ENCODE peak calls at places on chromosomes 11 and 22, in nine cellular contexts. A is mammary epithelial cell; R is Peyer's patch; V is kidney; J is aorta; Z is CD8-positive, alpha-beta T cell; B is SK-N-MC; X is naive thymus-derived CD4-positive, alpha-beta T cell; L is DND-41. U is an unnamed sample.

GRCh38 chr11:32584921-32585320 is 1.3 kb downstream of the EIF3M start:
- DNase-seq in A (no peak), R (no peak), V (no peak), J (no peak), Z (no peak), B (no peak), X (no peak), L (no peak), U (no peak)

GRCh38 chr11:120125005-120125404 is 12.9 kb downstream of the TRIM29 start:
- DNase-seq in A (peak; percentile 87), R (peak; percentile 75), V (peak; percentile 84), J (peak; percentile 39), Z (no peak), B (no peak), X (no peak), L (no peak), U (no peak)

GRCh38 chr11:23236846-23237550 is 376.7 kb upstream of the CCDC179 start:
- DNase-seq in A (peak; percentile 46), R (no peak), V (no peak), J (no peak), Z (no peak), B (no peak), X (no peak), L (no peak), U (no peak)

GRCh38 chr11:116866774-116867455 is 29.5 kb upstream of the APOA1 start:
- DNase-seq in A (no peak), R (no peak), V (no peak), J (no peak), Z (no peak), B (no peak), X (no peak), L (no peak), U (no peak)

GRCh38 chr22:28582806-28583205 is 96.8 kb downstream of the TTC28 start:
- DNase-seq in A (peak; percentile 42), R (no peak), V (no peak), J (no peak), Z (no peak), B (no peak), X (no peak), L (no peak), U (no peak)

GRCh38 chr11:64876226-64876750 is 2.1 kb downstream of the EHD1 start:
- DNase-seq in A (no peak), R (no peak), V (peak; percentile 46), J (no peak), Z (no peak), B (no peak), X (no peak), L (no peak), U (no peak)

GRCh38 chr11:119359365-119360229 is 13.1 kb upstream of the MFRP start:
- DNase-seq in A (no peak), R (no peak), V (peak; percentile 61), J (peak; percentile 40), Z (no peak), B (no peak), X (no peak), L (no peak), U (no peak)

GRCh38 chr11:2776351-2777061 is 76.7 kb upstream of the KCNQ1OT1 start:
- DNase-seq in A (no peak), R (peak; percentile 42), V (peak; percentile 62), J (peak; percentile 43), Z (no peak), B (no peak), X (no peak), L (no peak), U (no peak)

GRCh38 chr22:48902983-48903650 is 924.6 kb downstream of the BRD1 start:
- DNase-seq in A (no peak), R (no peak), V (no peak), J (no peak), Z (no peak), B (no peak), X (no peak), L (no peak), U (no peak)
- H3K9me3 ChIP-seq in A (peaks cover 66% of the 10 kb centered on the region), R (no peaks in the 10 kb centered on the region), V (no peaks in the 10 kb centered on the region), J (no peaks in the 10 kb centered on the region), Z (no peaks in the 10 kb centered on the region), B (no peaks in the 10 kb centered on the region), X (no peaks in the 10 kb centered on the region), L (no peaks in the 10 kb centered on the region), U (no peaks in the 10 kb centered on the region)

GRCh38 chr22:45455212-45455611 is 41.7 kb downstream of the RIBC2 start:
- DNase-seq in A (no peak), R (no peak), V (peak; percentile 15), J (no peak), Z (no peak), B (no peak), X (no peak), L (no peak), U (no peak)

GRCh38 chr22:45455621-45456020 is 42.1 kb downstream of the RIBC2 start:
- DNase-seq in A (no peak), R (no peak), V (no peak), J (no peak), Z (no peak), B (no peak), X (no peak), L (no peak), U (no peak)

GRCh38 chr22:45453764-45454163 is 40.3 kb downstream of the RIBC2 start:
- DNase-seq in A (no peak), R (no peak), V (no peak), J (no peak), Z (no peak), B (no peak), X (no peak), L (no peak), U (no peak)

GRCh38 chr22:45452565-45453449 is 39.3 kb downstream of the RIBC2 start:
- DNase-seq in A (no peak), R (no peak), V (no peak), J (no peak), Z (no peak), B (no peak), X (no peak), L (no peak), U (no peak)

DNA sequence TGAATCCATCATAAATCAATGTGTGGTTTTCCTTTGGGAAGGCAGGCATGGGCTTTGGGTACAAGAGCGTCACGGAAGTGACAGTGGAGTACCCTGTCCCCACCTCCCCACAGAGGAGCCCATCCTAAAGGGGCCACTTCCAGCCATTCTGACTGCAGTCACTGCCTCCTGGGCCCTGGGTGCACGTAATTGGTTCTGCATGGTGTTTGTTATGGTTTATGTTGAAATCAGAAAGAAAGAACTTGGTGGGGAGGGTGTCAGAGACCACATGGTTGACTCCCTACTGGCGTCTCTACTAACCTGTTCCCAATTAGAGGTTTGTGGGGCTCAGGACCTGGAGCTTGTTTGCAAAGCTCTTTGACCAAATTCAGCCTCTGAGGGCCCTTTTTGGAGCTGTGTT is 40.8 kb downstream of the RIBC2 start:
- DNase-seq in A (no peak), R (no peak), V (no peak), J (no peak), Z (no peak), B (no peak), X (no peak), L (no peak), U (no peak)
- H3K4me3 ChIP-seq in A (no peak overlapping the region), R (no peak overlapping the region), V (no peak overlapping the region), J (no peak overlapping the region), Z (no peak overlapping the region), B (no peak overlapping the region), X (no peak overlapping the region), L (no peak overlapping the region), U (no peak overlapping the region)

GRCh38 chr22:38190581-38190980 is 9.0 kb upstream of the PLA2G6 start:
- DNase-seq in A (no peak), R (no peak), V (no peak), J (no peak), Z (no peak), B (no peak), X (no peak), L (no peak), U (no peak)

GRCh38 chr22:38187413-38188212 is 6.0 kb upstream of the PLA2G6 start:
- DNase-seq in A (no peak), R (no peak), V (no peak), J (no peak), Z (no peak), B (no peak), X (no peak), L (no peak), U (no peak)

GRCh38 chr22:38189104-38189503 is 7.5 kb upstream of the PLA2G6 start:
- DNase-seq in A (no peak), R (no peak), V (no peak), J (no peak), Z (no peak), B (no peak), X (no peak), L (no peak), U (no peak)

GRCh38 chr22:38184788-38185187 is 3.2 kb upstream of the PLA2G6 start:
- DNase-seq in A (no peak), R (no peak), V (no peak), J (no peak), Z (no peak), B (no peak), X (no peak), L (no peak), U (no peak)

GRCh38 chr22:38186429-38186828 is 4.8 kb upstream of the PLA2G6 start:
- DNase-seq in A (no peak), R (no peak), V (no peak), J (no peak), Z (no peak), B (no peak), X (no peak), L (no peak), U (no peak)
- H3K27ac ChIP-seq in A (no peak overlapping the region), R (no peak overlapping the region), V (no peak overlapping the region), J (no peak overlapping the region), Z (no peak overlapping the region), B (no peak overlapping the region), X (no peak overlapping the region), L (no peak overlapping the region), U (no peak overlapping the region)

GRCh38 chr11:78266451-78266850 is 77.7 kb downstream of the USP35 start:
- DNase-seq in A (no peak), R (no peak), V (no peak), J (no peak), Z (no peak), B (no peak), X (no peak), L (no peak), U (no peak)

GRCh38 chr11:78276311-78276710 is 87.6 kb downstream of the USP35 start:
- DNase-seq in A (no peak), R (no peak), V (no peak), J (no peak), Z (no peak), B (no peak), X (no peak), L (no peak), U (no peak)

GRCh38 chr11:78274739-78275138 is 86.0 kb downstream of the USP35 start:
- DNase-seq in A (no peak), R (no peak), V (no peak), J (no peak), Z (no peak), B (no peak), X (no peak), L (no peak), U (no peak)

GRCh38 chr11:78268516-78269410 is 80.0 kb downstream of the USP35 start:
- DNase-seq in A (no peak), R (no peak), V (peak; percentile 82), J (peak; percentile 70), Z (no peak), B (no peak), X (no peak), L (no peak), U (no peak)

DNA sequence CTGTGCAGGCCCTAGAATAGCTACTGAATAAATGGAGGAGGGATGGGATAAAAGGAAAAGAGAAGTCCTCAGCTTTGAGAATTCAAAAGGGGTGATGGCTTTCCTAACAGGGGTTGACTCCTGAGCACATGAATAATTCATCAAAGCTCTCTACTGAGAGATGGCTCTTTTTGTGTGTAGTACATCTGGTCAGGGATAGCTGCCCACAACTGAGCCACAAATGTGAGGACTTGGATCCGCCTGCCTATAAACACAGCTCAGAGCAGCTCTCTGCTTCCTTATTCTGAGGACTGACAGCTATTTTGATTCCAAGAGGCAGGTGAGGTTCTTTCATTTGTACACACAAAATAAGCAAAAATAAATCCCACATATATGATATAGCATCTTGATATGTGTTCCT is 82.3 kb downstream of the USP35 start:
- DNase-seq in A (no peak), R (no peak), V (no peak), J (no peak), Z (no peak), B (no peak), X (no peak), L (no peak), U (no peak)
- H3K9me3 ChIP-seq in A (no peaks in the 10 kb centered on the region), R (no peaks in the 10 kb centered on the region), V (peaks cover 7% of the 10 kb centered on the region), J (no peaks in the 10 kb centered on the region), Z (no peaks in the 10 kb centered on the region), B (no peaks in the 10 kb centered on the region), X (no peaks in the 10 kb centered on the region), L (peaks cover 19% of the 10 kb centered on the region), U (no peaks in the 10 kb centered on the region)

U was measured in CD4-positive, alpha-beta memory T cell.